ENCODE peak calls at places on chromosome 12, in ten cellular contexts. One of them, this sample, is unnamed.

GRCh38 chr12:104456950-104457745 is 400 bp downstream of the CHST11 start:
- DNase-seq in fibroblast of the aortic adventitia: peak; percentile 81
- DNase-seq in left lung: peak; percentile 79
- DNase-seq in sigmoid colon: peak; percentile 86
- DNase-seq in Calu3: peak; percentile 64
- DNase-seq in gastrocnemius medialis: peak; percentile 25
- DNase-seq in esophagus squamous epithelium: no peak
- DNase-seq in ovary: peak; percentile 63
- DNase-seq in choroid plexus epithelial cell: peak; percentile 83
- DNase-seq in A673: peak; percentile 61
- DNase-seq in this sample: peak; percentile 29

GRCh38 chr12:11661491-11662085 is 12.1 kb downstream of the ETV6 start:
- DNase-seq in fibroblast of the aortic adventitia: no peak
- DNase-seq in left lung: no peak
- DNase-seq in sigmoid colon: no peak
- DNase-seq in Calu3: peak; percentile 31
- DNase-seq in gastrocnemius medialis: no peak
- DNase-seq in esophagus squamous epithelium: no peak
- DNase-seq in ovary: no peak
- DNase-seq in choroid plexus epithelial cell: peak; percentile 15
- DNase-seq in A673: no peak
- DNase-seq in this sample: no peak

GRCh38 chr12:98002887-98003493 is 512.4 kb upstream of the TMPO start:
- DNase-seq in fibroblast of the aortic adventitia: peak; percentile 1
- DNase-seq in left lung: no peak
- DNase-seq in sigmoid colon: no peak
- DNase-seq in Calu3: peak; percentile 72
- DNase-seq in gastrocnemius medialis: no peak
- DNase-seq in esophagus squamous epithelium: no peak
- DNase-seq in ovary: no peak
- DNase-seq in choroid plexus epithelial cell: peak; percentile 41
- DNase-seq in A673: peak; percentile 81
- DNase-seq in this sample: no peak

GRCh38 chr12:13234045-13234641 is 37.6 kb downstream of the EMP1 start:
- DNase-seq in fibroblast of the aortic adventitia: peak; percentile 81
- DNase-seq in left lung: no peak
- DNase-seq in sigmoid colon: no peak
- DNase-seq in Calu3: peak; percentile 70
- DNase-seq in gastrocnemius medialis: no peak
- DNase-seq in esophagus squamous epithelium: no peak
- DNase-seq in ovary: no peak
- DNase-seq in choroid plexus epithelial cell: peak; percentile 81
- DNase-seq in A673: peak; percentile 75
- DNase-seq in this sample: no peak

GRCh38 chr12:76399040-76399439 is 50.8 kb upstream of the BBS10 start:
- DNase-seq in fibroblast of the aortic adventitia: no peak
- DNase-seq in left lung: no peak
- DNase-seq in sigmoid colon: no peak
- DNase-seq in Calu3: no peak
- DNase-seq in gastrocnemius medialis: no peak
- DNase-seq in esophagus squamous epithelium: no peak
- DNase-seq in ovary: no peak
- DNase-seq in choroid plexus epithelial cell: no peak
- DNase-seq in A673: no peak
- DNase-seq in this sample: no peak

GRCh38 chr12:48003226-48004038 is 844 bp downstream of the COL2A1 start:
- DNase-seq in fibroblast of the aortic adventitia: peak; percentile 5
- DNase-seq in left lung: no peak
- DNase-seq in sigmoid colon: no peak
- DNase-seq in Calu3: no peak
- DNase-seq in gastrocnemius medialis: no peak
- DNase-seq in esophagus squamous epithelium: no peak
- DNase-seq in ovary: no peak
- DNase-seq in choroid plexus epithelial cell: no peak
- DNase-seq in A673: peak; percentile 29
- DNase-seq in this sample: no peak

GRCh38 chr12:128076188-128076587 is 190.8 kb upstream of the TMEM132C start:
- DNase-seq in fibroblast of the aortic adventitia: peak; percentile 76
- DNase-seq in left lung: no peak
- DNase-seq in sigmoid colon: no peak
- DNase-seq in Calu3: no peak
- DNase-seq in gastrocnemius medialis: no peak
- DNase-seq in esophagus squamous epithelium: no peak
- DNase-seq in ovary: no peak
- DNase-seq in choroid plexus epithelial cell: peak; percentile 48
- DNase-seq in A673: no peak
- DNase-seq in this sample: no peak

GRCh38 chr12:50562485-50563433 is 58.0 kb downstream of the DIP2B start:
- DNase-seq in fibroblast of the aortic adventitia: no peak
- DNase-seq in left lung: no peak
- DNase-seq in sigmoid colon: no peak
- DNase-seq in Calu3: no peak
- DNase-seq in gastrocnemius medialis: no peak
- DNase-seq in esophagus squamous epithelium: no peak
- DNase-seq in ovary: no peak
- DNase-seq in choroid plexus epithelial cell: no peak
- DNase-seq in A673: no peak
- DNase-seq in this sample: no peak

GRCh38 chr12:128814411-128815261 is 9.1 kb downstream of the SLC15A4 start:
- DNase-seq in fibroblast of the aortic adventitia: peak; percentile 68
- DNase-seq in left lung: no peak
- DNase-seq in sigmoid colon: peak; percentile 62
- DNase-seq in Calu3: no peak
- DNase-seq in gastrocnemius medialis: peak; percentile 47
- DNase-seq in esophagus squamous epithelium: no peak
- DNase-seq in ovary: no peak
- DNase-seq in choroid plexus epithelial cell: no peak
- DNase-seq in A673: no peak
- DNase-seq in this sample: no peak

GRCh38 chr12:47742253-47742825 is 16.3 kb downstream of the RAPGEF3 start:
- DNase-seq in fibroblast of the aortic adventitia: peak; percentile 41
- DNase-seq in left lung: peak; percentile 91
- DNase-seq in sigmoid colon: no peak
- DNase-seq in Calu3: peak; percentile 78
- DNase-seq in gastrocnemius medialis: no peak
- DNase-seq in esophagus squamous epithelium: no peak
- DNase-seq in ovary: no peak
- DNase-seq in choroid plexus epithelial cell: peak; percentile 37
- DNase-seq in A673: no peak
- DNase-seq in this sample: no peak

GRCh38 chr12:105204916-105205315 is 31.1 kb downstream of the APPL2 start:
- DNase-seq in fibroblast of the aortic adventitia: peak; percentile 78
- DNase-seq in left lung: no peak
- DNase-seq in sigmoid colon: no peak
- DNase-seq in Calu3: no peak
- DNase-seq in gastrocnemius medialis: no peak
- DNase-seq in esophagus squamous epithelium: no peak
- DNase-seq in ovary: no peak
- DNase-seq in choroid plexus epithelial cell: peak; percentile 54
- DNase-seq in A673: no peak
- DNase-seq in this sample: no peak

GRCh38 chr12:132690112-132690511 is 2.7 kb downstream of the PXMP2 start:
- DNase-seq in fibroblast of the aortic adventitia: no peak
- DNase-seq in left lung: no peak
- DNase-seq in sigmoid colon: no peak
- DNase-seq in Calu3: no peak
- DNase-seq in gastrocnemius medialis: no peak
- DNase-seq in esophagus squamous epithelium: no peak
- DNase-seq in ovary: no peak
- DNase-seq in choroid plexus epithelial cell: no peak
- DNase-seq in A673: no peak
- DNase-seq in this sample: no peak

GRCh38 chr12:19760611-19761010 is 321.3 kb downstream of the AEBP2 start:
- DNase-seq in fibroblast of the aortic adventitia: no peak
- DNase-seq in left lung: no peak
- DNase-seq in sigmoid colon: no peak
- DNase-seq in Calu3: no peak
- DNase-seq in gastrocnemius medialis: no peak
- DNase-seq in esophagus squamous epithelium: no peak
- DNase-seq in ovary: no peak
- DNase-seq in choroid plexus epithelial cell: no peak
- DNase-seq in A673: no peak
- DNase-seq in this sample: no peak

GRCh38 chr12:57135939-57136338 is 7.7 kb downstream of the LRP1 start:
- DNase-seq in fibroblast of the aortic adventitia: peak; percentile 93
- DNase-seq in left lung: no peak
- DNase-seq in sigmoid colon: peak; percentile 90
- DNase-seq in Calu3: no peak
- DNase-seq in gastrocnemius medialis: peak; percentile 53
- DNase-seq in esophagus squamous epithelium: no peak
- DNase-seq in ovary: peak; percentile 81
- DNase-seq in choroid plexus epithelial cell: no peak
- DNase-seq in A673: no peak
- DNase-seq in this sample: no peak

GRCh38 chr12:38516418-38516817 is 199.8 kb downstream of the ALG10B start:
- DNase-seq in fibroblast of the aortic adventitia: no peak
- DNase-seq in left lung: no peak
- DNase-seq in sigmoid colon: no peak
- DNase-seq in Calu3: no peak
- DNase-seq in gastrocnemius medialis: no peak
- DNase-seq in esophagus squamous epithelium: no peak
- DNase-seq in ovary: no peak
- DNase-seq in choroid plexus epithelial cell: no peak
- DNase-seq in A673: no peak
- DNase-seq in this sample: no peak

GRCh38 chr12:116015525-116015924 is 262.0 kb downstream of the MED13L start:
- DNase-seq in fibroblast of the aortic adventitia: peak; percentile 74
- DNase-seq in left lung: no peak
- DNase-seq in sigmoid colon: no peak
- DNase-seq in Calu3: no peak
- DNase-seq in gastrocnemius medialis: no peak
- DNase-seq in esophagus squamous epithelium: no peak
- DNase-seq in ovary: no peak
- DNase-seq in choroid plexus epithelial cell: peak; percentile 85
- DNase-seq in A673: peak; percentile 65
- DNase-seq in this sample: peak; percentile 43
- TF ChIP-seq CTCF in fibroblast of the aortic adventitia: peak; percentile 73
- TF ChIP-seq CTCF in left lung: no peak
- TF ChIP-seq CTCF in sigmoid colon: peak; percentile 44
- TF ChIP-seq CTCF in Calu3: no peak
- TF ChIP-seq CTCF in gastrocnemius medialis: peak; percentile 30
- TF ChIP-seq CTCF in esophagus squamous epithelium: peak; percentile 50
- TF ChIP-seq CTCF in ovary: peak; percentile 12
- TF ChIP-seq CTCF in choroid plexus epithelial cell: peak; percentile 74
- TF ChIP-seq CTCF in A673: peak; percentile 65
- TF ChIP-seq CTCF in this sample: peak; percentile 72

GRCh38 chr12:123858176-123858575 is 96.1 kb downstream of the DNAH10 start:
- DNase-seq in fibroblast of the aortic adventitia: no peak
- DNase-seq in left lung: no peak
- DNase-seq in sigmoid colon: no peak
- DNase-seq in Calu3: no peak
- DNase-seq in gastrocnemius medialis: no peak
- DNase-seq in esophagus squamous epithelium: no peak
- DNase-seq in ovary: no peak
- DNase-seq in choroid plexus epithelial cell: no peak
- DNase-seq in A673: no peak
- DNase-seq in this sample: no peak

GRCh38 chr12:123856681-123857080 is 94.6 kb downstream of the DNAH10 start:
- DNase-seq in fibroblast of the aortic adventitia: no peak
- DNase-seq in left lung: no peak
- DNase-seq in sigmoid colon: no peak
- DNase-seq in Calu3: no peak
- DNase-seq in gastrocnemius medialis: no peak
- DNase-seq in esophagus squamous epithelium: no peak
- DNase-seq in ovary: no peak
- DNase-seq in choroid plexus epithelial cell: no peak
- DNase-seq in A673: no peak
- DNase-seq in this sample: no peak

GRCh38 chr12:123853401-123854070 is 91.4 kb downstream of the DNAH10 start:
- DNase-seq in fibroblast of the aortic adventitia: no peak
- DNase-seq in left lung: no peak
- DNase-seq in sigmoid colon: no peak
- DNase-seq in Calu3: no peak
- DNase-seq in gastrocnemius medialis: no peak
- DNase-seq in esophagus squamous epithelium: no peak
- DNase-seq in ovary: no peak
- DNase-seq in choroid plexus epithelial cell: no peak
- DNase-seq in A673: no peak
- DNase-seq in this sample: no peak

GRCh38 chr12:123854232-123854631 is 92.1 kb downstream of the DNAH10 start:
- DNase-seq in fibroblast of the aortic adventitia: no peak
- DNase-seq in left lung: no peak
- DNase-seq in sigmoid colon: no peak
- DNase-seq in Calu3: no peak
- DNase-seq in gastrocnemius medialis: no peak
- DNase-seq in esophagus squamous epithelium: no peak
- DNase-seq in ovary: no peak
- DNase-seq in choroid plexus epithelial cell: no peak
- DNase-seq in A673: no peak
- DNase-seq in this sample: no peak

GRCh38 chr12:123854918-123855317 is 92.8 kb downstream of the DNAH10 start:
- DNase-seq in fibroblast of the aortic adventitia: no peak
- DNase-seq in left lung: no peak
- DNase-seq in sigmoid colon: no peak
- DNase-seq in Calu3: no peak
- DNase-seq in gastrocnemius medialis: no peak
- DNase-seq in esophagus squamous epithelium: no peak
- DNase-seq in ovary: no peak
- DNase-seq in choroid plexus epithelial cell: no peak
- DNase-seq in A673: peak; percentile 5
- DNase-seq in this sample: no peak
- TF ChIP-seq CTCF in fibroblast of the aortic adventitia: no peak
- TF ChIP-seq CTCF in left lung: no peak
- TF ChIP-seq CTCF in sigmoid colon: no peak
- TF ChIP-seq CTCF in Calu3: no peak
- TF ChIP-seq CTCF in gastrocnemius medialis: no peak
- TF ChIP-seq CTCF in esophagus squamous epithelium: no peak
- TF ChIP-seq CTCF in ovary: no peak
- TF ChIP-seq CTCF in choroid plexus epithelial cell: no peak
- TF ChIP-seq CTCF in A673: no peak
- TF ChIP-seq CTCF in this sample: no peak

GRCh38 chr12:61538951-61539350 is 721.3 kb upstream of the USP15 start:
- DNase-seq in fibroblast of the aortic adventitia: no peak
- DNase-seq in left lung: no peak
- DNase-seq in sigmoid colon: no peak
- DNase-seq in Calu3: peak; percentile 24
- DNase-seq in gastrocnemius medialis: no peak
- DNase-seq in esophagus squamous epithelium: no peak
- DNase-seq in ovary: no peak
- DNase-seq in choroid plexus epithelial cell: peak; percentile 5
- DNase-seq in A673: peak; percentile 35
- DNase-seq in this sample: no peak
- TF ChIP-seq CTCF in fibroblast of the aortic adventitia: no peak
- TF ChIP-seq CTCF in left lung: no peak
- TF ChIP-seq CTCF in sigmoid colon: no peak
- TF ChIP-seq CTCF in Calu3: no peak
- TF ChIP-seq CTCF in gastrocnemius medialis: no peak
- TF ChIP-seq CTCF in esophagus squamous epithelium: no peak
- TF ChIP-seq CTCF in ovary: no peak
- TF ChIP-seq CTCF in choroid plexus epithelial cell: peak; percentile 16
- TF ChIP-seq CTCF in A673: peak; percentile 37
- TF ChIP-seq CTCF in this sample: no peak

DNA sequence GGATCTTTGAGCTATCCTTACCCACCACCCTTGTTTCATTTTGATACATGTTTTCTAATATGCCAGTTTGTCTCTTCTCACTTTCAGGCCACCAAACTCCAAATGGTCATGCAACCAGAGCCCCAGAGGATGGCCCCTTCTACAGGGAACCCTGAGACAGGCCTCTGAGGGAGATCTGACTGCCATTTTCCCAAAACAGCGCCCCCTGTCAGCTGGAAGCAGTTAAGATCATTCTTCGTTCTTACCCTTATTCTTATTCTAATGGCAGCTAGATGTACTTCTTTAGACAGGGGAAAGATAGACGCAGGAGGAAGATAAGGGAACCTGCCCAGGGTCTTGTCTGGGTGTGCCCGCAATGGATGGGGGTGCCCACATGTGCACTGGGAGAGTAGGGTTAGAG is 38.4 kb downstream of the C12orf56 start:
- DNase-seq in fibroblast of the aortic adventitia: no peak
- DNase-seq in left lung: no peak
- DNase-seq in sigmoid colon: no peak
- DNase-seq in Calu3: no peak
- DNase-seq in gastrocnemius medialis: no peak
- DNase-seq in esophagus squamous epithelium: no peak
- DNase-seq in ovary: no peak
- DNase-seq in choroid plexus epithelial cell: no peak
- DNase-seq in A673: peak; percentile 15
- DNase-seq in this sample: no peak
- TF ChIP-seq CTCF in fibroblast of the aortic adventitia: no peak
- TF ChIP-seq CTCF in left lung: no peak
- TF ChIP-seq CTCF in sigmoid colon: no peak
- TF ChIP-seq CTCF in Calu3: no peak
- TF ChIP-seq CTCF in gastrocnemius medialis: no peak
- TF ChIP-seq CTCF in esophagus squamous epithelium: no peak
- TF ChIP-seq CTCF in ovary: no peak
- TF ChIP-seq CTCF in choroid plexus epithelial cell: no peak
- TF ChIP-seq CTCF in A673: peak; percentile 50
- TF ChIP-seq CTCF in this sample: no peak